ENCODE peak calls at places on chromosome 15, in eight cellular contexts. One of them, this sample, is unnamed.

GRCh38 chr15:63156086-63156707 is 1.1 kb downstream of the RPS27L start:
- DNase-seq in right lobe of liver: no peak
- DNase-seq in Peyer's patch: no peak
- DNase-seq in cardiac fibroblast: peak
- DNase-seq in nephron progenitor cell: no peak
- DNase-seq in endothelial cell: no peak
- DNase-seq in testis: no peak
- DNase-seq in chondrocyte: no peak
- DNase-seq in this sample: no peak

GRCh38 chr15:55660153-55660552 is 72.0 kb upstream of the PYGO1 start:
- DNase-seq in cardiac fibroblast: no peak
- DNase-seq in right lobe of liver: no peak
- DNase-seq in testis: no peak
- DNase-seq in chondrocyte: no peak
- DNase-seq in Peyer's patch: no peak
- DNase-seq in nephron progenitor cell: no peak
- DNase-seq in endothelial cell: no peak
- DNase-seq in this sample: no peak

GRCh38 chr15:72118400-72118978 is at the start of gene SENP8:
- DNase-seq in right lobe of liver: no peak
- DNase-seq in Peyer's patch: no peak
- DNase-seq in endothelial cell: no peak
- DNase-seq in chondrocyte: no peak
- DNase-seq in testis: peak
- DNase-seq in cardiac fibroblast: no peak
- DNase-seq in nephron progenitor cell: peak
- DNase-seq in this sample: peak

GRCh38 chr15:65518633-65519285 is 1.3 kb upstream of the DPP8 start:
- DNase-seq in chondrocyte: no peak
- DNase-seq in Peyer's patch: no peak
- DNase-seq in cardiac fibroblast: no peak
- DNase-seq in endothelial cell: no peak
- DNase-seq in right lobe of liver: no peak
- DNase-seq in nephron progenitor cell: no peak
- DNase-seq in testis: no peak
- DNase-seq in this sample: no peak

GRCh38 chr15:59997070-59997701 is 6.9 kb upstream of the FOXB1 start:
- DNase-seq in cardiac fibroblast: no peak
- DNase-seq in testis: peak
- DNase-seq in right lobe of liver: no peak
- DNase-seq in Peyer's patch: no peak
- DNase-seq in endothelial cell: no peak
- DNase-seq in nephron progenitor cell: peak
- DNase-seq in chondrocyte: no peak
- DNase-seq in this sample: peak

GRCh38 chr15:43187544-43188155 is 2.4 kb downstream of the CCNDBP1 start:
- DNase-seq in endothelial cell: no peak
- DNase-seq in right lobe of liver: no peak
- DNase-seq in chondrocyte: no peak
- DNase-seq in Peyer's patch: no peak
- DNase-seq in cardiac fibroblast: peak
- DNase-seq in testis: no peak
- DNase-seq in nephron progenitor cell: no peak
- DNase-seq in this sample: no peak

GRCh38 chr15:31263751-31264533 is 62.7 kb upstream of the KLF13 start:
- DNase-seq in chondrocyte: peak
- DNase-seq in nephron progenitor cell: no peak
- DNase-seq in endothelial cell: no peak
- DNase-seq in cardiac fibroblast: no peak
- DNase-seq in testis: peak
- DNase-seq in Peyer's patch: peak
- DNase-seq in right lobe of liver: peak
- DNase-seq in this sample: peak

GRCh38 chr15:85063522-85063921 is 81.9 kb downstream of the PDE8A start:
- DNase-seq in endothelial cell: no peak
- DNase-seq in nephron progenitor cell: no peak
- DNase-seq in right lobe of liver: no peak
- DNase-seq in testis: no peak
- DNase-seq in Peyer's patch: no peak
- DNase-seq in chondrocyte: no peak
- DNase-seq in cardiac fibroblast: no peak
- DNase-seq in this sample: no peak

GRCh38 chr15:29952245-29952644 is 130.0 kb upstream of the TJP1 start:
- DNase-seq in testis: peak
- DNase-seq in nephron progenitor cell: no peak
- DNase-seq in cardiac fibroblast: no peak
- DNase-seq in endothelial cell: no peak
- DNase-seq in chondrocyte: no peak
- DNase-seq in Peyer's patch: no peak
- DNase-seq in right lobe of liver: no peak
- DNase-seq in this sample: no peak

GRCh38 chr15:50183112-50183794 is 1.3 kb downstream of the SLC27A2 start:
- DNase-seq in right lobe of liver: no peak
- DNase-seq in Peyer's patch: no peak
- DNase-seq in chondrocyte: no peak
- DNase-seq in testis: no peak
- DNase-seq in endothelial cell: no peak
- DNase-seq in cardiac fibroblast: no peak
- DNase-seq in nephron progenitor cell: no peak
- DNase-seq in this sample: peak

GRCh38 chr15:60208708-60209107 is 189.1 kb downstream of the ANXA2 start:
- DNase-seq in endothelial cell: no peak
- DNase-seq in chondrocyte: no peak
- DNase-seq in nephron progenitor cell: no peak
- DNase-seq in right lobe of liver: no peak
- DNase-seq in cardiac fibroblast: peak
- DNase-seq in Peyer's patch: no peak
- DNase-seq in testis: no peak
- DNase-seq in this sample: no peak

GRCh38 chr15:39922450-39923092 is 2.5 kb upstream of the GPR176 start:
- DNase-seq in cardiac fibroblast: peak
- DNase-seq in chondrocyte: no peak
- DNase-seq in Peyer's patch: no peak
- DNase-seq in right lobe of liver: no peak
- DNase-seq in endothelial cell: no peak
- DNase-seq in nephron progenitor cell: no peak
- DNase-seq in testis: no peak
- DNase-seq in this sample: no peak

GRCh38 chr15:54772663-54773062 is 424.1 kb downstream of the RSL24D1 start:
- DNase-seq in testis: no peak
- DNase-seq in endothelial cell: no peak
- DNase-seq in cardiac fibroblast: no peak
- DNase-seq in chondrocyte: no peak
- DNase-seq in Peyer's patch: no peak
- DNase-seq in nephron progenitor cell: no peak
- DNase-seq in right lobe of liver: no peak
- DNase-seq in this sample: no peak

GRCh38 chr15:69303337-69304175 is 4.8 kb downstream of the PAQR5 start:
- DNase-seq in Peyer's patch: no peak
- DNase-seq in endothelial cell: no peak
- DNase-seq in cardiac fibroblast: no peak
- DNase-seq in testis: no peak
- DNase-seq in chondrocyte: no peak
- DNase-seq in right lobe of liver: no peak
- DNase-seq in nephron progenitor cell: no peak
- DNase-seq in this sample: no peak

GRCh38 chr15:72866086-72866646 is 82.6 kb upstream of the ADPGK start:
- DNase-seq in chondrocyte: no peak
- DNase-seq in endothelial cell: no peak
- DNase-seq in testis: no peak
- DNase-seq in Peyer's patch: no peak
- DNase-seq in nephron progenitor cell: no peak
- DNase-seq in right lobe of liver: no peak
- DNase-seq in cardiac fibroblast: no peak
- DNase-seq in this sample: no peak

GRCh38 chr15:80426316-80426715 is 22.1 kb downstream of the ARNT2 start:
- DNase-seq in chondrocyte: no peak
- DNase-seq in testis: no peak
- DNase-seq in endothelial cell: no peak
- DNase-seq in Peyer's patch: no peak
- DNase-seq in nephron progenitor cell: no peak
- DNase-seq in cardiac fibroblast: no peak
- DNase-seq in right lobe of liver: no peak
- DNase-seq in this sample: no peak

GRCh38 chr15:70271422-70272088 is 173.8 kb upstream of the TLE3 start:
- DNase-seq in chondrocyte: no peak
- DNase-seq in endothelial cell: no peak
- DNase-seq in right lobe of liver: no peak
- DNase-seq in Peyer's patch: no peak
- DNase-seq in cardiac fibroblast: peak
- DNase-seq in nephron progenitor cell: no peak
- DNase-seq in testis: peak
- DNase-seq in this sample: no peak

GRCh38 chr15:43859546-43859945 is 32.7 kb downstream of the WDR76 start:
- DNase-seq in testis: no peak
- DNase-seq in right lobe of liver: no peak
- DNase-seq in endothelial cell: no peak
- DNase-seq in chondrocyte: no peak
- DNase-seq in Peyer's patch: no peak
- DNase-seq in cardiac fibroblast: no peak
- DNase-seq in nephron progenitor cell: no peak
- DNase-seq in this sample: no peak

GRCh38 chr15:86138798-86139197 is 59.1 kb downstream of the AGBL1 start:
- DNase-seq in testis: no peak
- DNase-seq in endothelial cell: no peak
- DNase-seq in chondrocyte: no peak
- DNase-seq in nephron progenitor cell: no peak
- DNase-seq in right lobe of liver: no peak
- DNase-seq in cardiac fibroblast: no peak
- DNase-seq in Peyer's patch: no peak
- DNase-seq in this sample: no peak

GRCh38 chr15:46304320-46304719 is 669.5 kb downstream of the SQOR start:
- DNase-seq in right lobe of liver: no peak
- DNase-seq in endothelial cell: peak
- DNase-seq in nephron progenitor cell: peak
- DNase-seq in cardiac fibroblast: peak
- DNase-seq in chondrocyte: no peak
- DNase-seq in testis: no peak
- DNase-seq in Peyer's patch: no peak
- DNase-seq in this sample: peak

GRCh38 chr15:52083603-52084002 is 29.0 kb downstream of the BCL2L10 start:
- DNase-seq in endothelial cell: no peak
- DNase-seq in chondrocyte: no peak
- DNase-seq in Peyer's patch: no peak
- DNase-seq in right lobe of liver: no peak
- DNase-seq in testis: no peak
- DNase-seq in nephron progenitor cell: no peak
- DNase-seq in cardiac fibroblast: no peak
- DNase-seq in this sample: no peak

GRCh38 chr15:42843699-42844098 is 76.9 kb downstream of the TTBK2 start:
- DNase-seq in right lobe of liver: no peak
- DNase-seq in cardiac fibroblast: no peak
- DNase-seq in Peyer's patch: no peak
- DNase-seq in chondrocyte: no peak
- DNase-seq in testis: no peak
- DNase-seq in endothelial cell: no peak
- DNase-seq in nephron progenitor cell: no peak
- DNase-seq in this sample: no peak

GRCh38 chr15:48858401-48858800 is 19.5 kb upstream of the EID1 start:
- DNase-seq in right lobe of liver: no peak
- DNase-seq in Peyer's patch: no peak
- DNase-seq in testis: no peak
- DNase-seq in cardiac fibroblast: peak
- DNase-seq in chondrocyte: no peak
- DNase-seq in nephron progenitor cell: no peak
- DNase-seq in endothelial cell: no peak
- DNase-seq in this sample: no peak

GRCh38 chr15:66830358-66830757 is 128.3 kb downstream of the SMAD6 start:
- DNase-seq in right lobe of liver: peak
- DNase-seq in Peyer's patch: peak
- DNase-seq in nephron progenitor cell: no peak
- DNase-seq in testis: no peak
- DNase-seq in chondrocyte: no peak
- DNase-seq in endothelial cell: no peak
- DNase-seq in cardiac fibroblast: peak
- DNase-seq in this sample: no peak

GRCh38 chr15:66955871-66956585 is 109.4 kb upstream of the SMAD3 start:
- DNase-seq in cardiac fibroblast: peak
- DNase-seq in chondrocyte: no peak
- DNase-seq in testis: no peak
- DNase-seq in nephron progenitor cell: no peak
- DNase-seq in endothelial cell: no peak
- DNase-seq in Peyer's patch: no peak
- DNase-seq in right lobe of liver: peak
- DNase-seq in this sample: no peak

GRCh38 chr15:38672814-38673292 is 108.2 kb upstream of the RASGRP1 start:
- DNase-seq in nephron progenitor cell: no peak
- DNase-seq in testis: no peak
- DNase-seq in cardiac fibroblast: no peak
- DNase-seq in Peyer's patch: peak
- DNase-seq in endothelial cell: no peak
- DNase-seq in right lobe of liver: no peak
- DNase-seq in chondrocyte: no peak
- DNase-seq in this sample: peak

GRCh38 chr15:62618432-62618831 is 424.1 kb upstream of the TPM1 start:
- DNase-seq in testis: no peak
- DNase-seq in Peyer's patch: no peak
- DNase-seq in nephron progenitor cell: no peak
- DNase-seq in endothelial cell: no peak
- DNase-seq in right lobe of liver: no peak
- DNase-seq in chondrocyte: no peak
- DNase-seq in cardiac fibroblast: peak
- DNase-seq in this sample: no peak

GRCh38 chr15:95024388-95024787 is 793.0 kb downstream of the MCTP2 start:
- DNase-seq in nephron progenitor cell: no peak
- DNase-seq in testis: no peak
- DNase-seq in right lobe of liver: no peak
- DNase-seq in chondrocyte: no peak
- DNase-seq in endothelial cell: no peak
- DNase-seq in Peyer's patch: no peak
- DNase-seq in cardiac fibroblast: peak
- DNase-seq in this sample: no peak
- TF ChIP-seq CTCF in nephron progenitor cell: peak
- TF ChIP-seq CTCF in testis: peak
- TF ChIP-seq CTCF in right lobe of liver: peak
- TF ChIP-seq CTCF in chondrocyte: peak
- TF ChIP-seq CTCF in endothelial cell: peak
- TF ChIP-seq CTCF in Peyer's patch: no peak
- TF ChIP-seq CTCF in cardiac fibroblast: peak
- TF ChIP-seq CTCF in this sample: no peak

GRCh38 chr15:47824185-47824584 is 106.9 kb downstream of the SEMA6D start:
- DNase-seq in nephron progenitor cell: no peak
- DNase-seq in endothelial cell: no peak
- DNase-seq in chondrocyte: no peak
- DNase-seq in Peyer's patch: no peak
- DNase-seq in testis: no peak
- DNase-seq in cardiac fibroblast: no peak
- DNase-seq in right lobe of liver: no peak
- DNase-seq in this sample: no peak
- TF ChIP-seq CTCF in nephron progenitor cell: no peak
- TF ChIP-seq CTCF in endothelial cell: no peak
- TF ChIP-seq CTCF in chondrocyte: no peak
- TF ChIP-seq CTCF in Peyer's patch: no peak
- TF ChIP-seq CTCF in testis: no peak
- TF ChIP-seq CTCF in cardiac fibroblast: no peak
- TF ChIP-seq CTCF in right lobe of liver: no peak
- TF ChIP-seq CTCF in this sample: no peak

GRCh38 chr15:53307952-53308624 is 451.4 kb downstream of the WDR72 start:
- DNase-seq in testis: no peak
- DNase-seq in cardiac fibroblast: no peak
- DNase-seq in nephron progenitor cell: no peak
- DNase-seq in right lobe of liver: no peak
- DNase-seq in Peyer's patch: no peak
- DNase-seq in endothelial cell: no peak
- DNase-seq in chondrocyte: no peak
- DNase-seq in this sample: no peak
- TF ChIP-seq CTCF in testis: no peak
- TF ChIP-seq CTCF in cardiac fibroblast: no peak
- TF ChIP-seq CTCF in nephron progenitor cell: no peak
- TF ChIP-seq CTCF in right lobe of liver: no peak
- TF ChIP-seq CTCF in Peyer's patch: no peak
- TF ChIP-seq CTCF in endothelial cell: peak
- TF ChIP-seq CTCF in chondrocyte: no peak
- TF ChIP-seq CTCF in this sample: no peak

GRCh38 chr15:95180530-95180929 is 949.2 kb downstream of the MCTP2 start:
- DNase-seq in endothelial cell: no peak
- DNase-seq in Peyer's patch: no peak
- DNase-seq in testis: no peak
- DNase-seq in nephron progenitor cell: no peak
- DNase-seq in right lobe of liver: no peak
- DNase-seq in chondrocyte: no peak
- DNase-seq in cardiac fibroblast: no peak
- DNase-seq in this sample: no peak
- TF ChIP-seq CTCF in endothelial cell: no peak
- TF ChIP-seq CTCF in Peyer's patch: no peak
- TF ChIP-seq CTCF in testis: no peak
- TF ChIP-seq CTCF in nephron progenitor cell: no peak
- TF ChIP-seq CTCF in right lobe of liver: no peak
- TF ChIP-seq CTCF in chondrocyte: no peak
- TF ChIP-seq CTCF in cardiac fibroblast: no peak
- TF ChIP-seq CTCF in this sample: no peak